ENCODE peak calls at places on chromosomes 16 and 17, in four cellular contexts. W, A, B and L are unnamed samples.

GRCh38 chr16:14409563-14409962 is 220.5 kb downstream of the PARN start:
- DNase-seq in W (no peak), A (no peak), B (peak), L (peak)

GRCh38 chr16:83113317-83113716 is 486.5 kb downstream of the CDH13 start:
- DNase-seq in B (peak), W (no peak), A (no peak), L (no peak)

GRCh38 chr17:50209472-50210248 is 8.2 kb upstream of the COL1A1 start:
- DNase-seq in B (no peak), A (no peak), W (no peak), L (no peak)

GRCh38 chr16:79172306-79172705 is 428.2 kb downstream of the MAF start:
- DNase-seq in W (no peak), A (no peak), B (no peak), L (no peak)

GRCh38 chr16:14015461-14015860 is 55.7 kb upstream of the MRTFB start:
- DNase-seq in A (no peak), B (no peak), W (no peak), L (no peak)

GRCh38 chr17:29661220-29661619 is 38.5 kb upstream of the CORO6 start:
- DNase-seq in W (no peak), B (peak), A (no peak), L (no peak)

GRCh38 chr17:72465191-72466024 is 344.6 kb downstream of the SOX9 start:
- DNase-seq in W (no peak), B (peak), A (peak), L (peak)

GRCh38 chr16:85291302-85292148 is 179.3 kb upstream of the CIBAR2 start:
- DNase-seq in W (peak), A (no peak), B (peak), L (no peak)

GRCh38 chr16:14511798-14512131 is 118.3 kb downstream of the PARN start:
- DNase-seq in B (no peak), A (no peak), W (no peak), L (no peak)

GRCh38 chr17:145671-146541 is 8.5 kb downstream of the SCGB1C2 start:
- DNase-seq in W (no peak), B (no peak), A (no peak), L (no peak)

GRCh38 chr17:28745777-28746473 is 2.1 kb downstream of the TRAF4 start:
- DNase-seq in W (no peak), A (no peak), B (no peak), L (no peak)

GRCh38 chr17:73068322-73069153 is 23.9 kb downstream of the SLC39A11 start:
- DNase-seq in W (no peak), A (no peak), B (peak), L (no peak)

GRCh38 chr16:30346286-30346685 is 8.8 kb downstream of the CD2BP2 start:
- DNase-seq in B (no peak), A (no peak), W (no peak), L (no peak)

GRCh38 chr16:11585460-11586374 is 1.0 kb downstream of the LITAF start:
- DNase-seq in W (no peak), B (peak), A (no peak), L (no peak)

DNA sequence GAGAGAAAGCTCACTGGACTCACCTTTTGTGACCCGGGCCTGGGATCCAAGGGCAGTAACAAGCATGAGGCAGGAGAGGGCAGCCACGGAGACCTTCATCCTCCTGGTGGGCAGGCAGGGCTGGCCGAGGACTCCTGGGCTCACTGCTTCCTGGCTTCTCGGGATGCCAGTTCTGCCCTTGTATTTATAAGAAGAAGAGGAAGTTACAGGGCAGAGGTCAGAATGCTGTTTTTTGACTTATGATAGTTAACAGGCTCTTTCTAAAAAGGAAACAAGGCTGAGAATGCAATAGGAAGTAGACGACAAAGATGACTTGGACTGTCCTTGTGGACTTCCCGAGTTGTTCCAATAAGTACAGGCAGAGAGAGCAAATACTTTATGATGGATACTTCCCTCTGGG is at the start of gene CCL23:
- DNase-seq in B (no peak), W (no peak), A (no peak), L (no peak)
- TF ChIP-seq SIN3A in B (no peak), W (no peak), A (no peak), L (no peak)

GRCh38 chr17:39716073-39716818 is 14.1 kb downstream of the MIEN1 start:
- DNase-seq in B (no peak), A (no peak), W (no peak), L (no peak)

GRCh38 chr17:39717660-39718059 is 12.7 kb downstream of the MIEN1 start:
- DNase-seq in B (no peak), W (no peak), A (no peak), L (no peak)

GRCh38 chr17:39715375-39716072 is 14.8 kb downstream of the MIEN1 start:
- DNase-seq in B (no peak), W (no peak), A (no peak), L (no peak)

GRCh38 chr17:39719563-39719962 is 10.8 kb downstream of the MIEN1 start:
- DNase-seq in A (no peak), W (no peak), B (no peak), L (no peak)

GRCh38 chr17:39716879-39717536 is 13.3 kb downstream of the MIEN1 start:
- DNase-seq in B (no peak), A (no peak), W (no peak), L (no peak)
- TF ChIP-seq TCF7L2 in B (no peak), A (no peak), W (no peak), L (no peak)

DNA sequence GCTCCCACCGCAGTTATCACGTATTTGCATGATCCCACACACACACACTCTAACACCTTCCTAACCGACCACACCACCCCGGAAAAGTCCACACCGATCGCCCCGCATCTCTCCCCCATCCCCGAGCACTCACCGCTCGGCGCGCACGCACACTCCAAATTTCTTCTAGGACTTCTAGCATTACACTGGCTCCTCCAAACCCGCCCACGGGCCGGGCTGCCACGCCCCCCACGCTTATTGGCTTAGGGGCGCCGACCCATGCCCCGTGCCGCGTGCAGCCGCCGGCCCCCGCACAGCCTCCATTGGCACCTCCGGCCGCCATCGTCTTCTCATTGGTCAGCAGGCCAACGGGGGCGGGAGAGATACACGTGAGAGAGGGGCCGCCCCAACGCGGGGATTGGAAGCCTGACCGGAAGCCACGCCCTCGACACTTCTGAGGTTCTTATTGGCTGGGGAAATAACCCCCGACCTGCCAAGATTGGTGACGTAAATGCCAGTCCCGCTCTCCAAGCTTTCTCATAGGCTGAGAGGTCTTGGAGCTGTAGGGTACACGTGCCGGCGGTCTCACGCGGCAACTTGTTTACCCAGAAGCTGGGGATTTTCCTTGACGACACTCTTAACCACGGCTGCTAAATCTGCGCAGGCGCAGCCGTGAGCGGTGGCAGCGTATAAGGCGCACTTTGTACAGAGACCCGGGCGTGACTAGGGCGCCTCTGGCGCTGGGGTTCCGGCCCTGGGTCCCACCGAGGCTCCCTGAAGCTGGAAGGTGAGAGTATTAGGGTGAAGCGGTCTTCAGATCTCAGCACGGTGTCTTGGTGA is 4.2 kb upstream of the PER1 start:
- DNase-seq in W (peak), A (peak), B (peak), L (peak)
- TF ChIP-seq REST in W (no peak), A (no peak), B (no peak), L (no peak)

DNA sequence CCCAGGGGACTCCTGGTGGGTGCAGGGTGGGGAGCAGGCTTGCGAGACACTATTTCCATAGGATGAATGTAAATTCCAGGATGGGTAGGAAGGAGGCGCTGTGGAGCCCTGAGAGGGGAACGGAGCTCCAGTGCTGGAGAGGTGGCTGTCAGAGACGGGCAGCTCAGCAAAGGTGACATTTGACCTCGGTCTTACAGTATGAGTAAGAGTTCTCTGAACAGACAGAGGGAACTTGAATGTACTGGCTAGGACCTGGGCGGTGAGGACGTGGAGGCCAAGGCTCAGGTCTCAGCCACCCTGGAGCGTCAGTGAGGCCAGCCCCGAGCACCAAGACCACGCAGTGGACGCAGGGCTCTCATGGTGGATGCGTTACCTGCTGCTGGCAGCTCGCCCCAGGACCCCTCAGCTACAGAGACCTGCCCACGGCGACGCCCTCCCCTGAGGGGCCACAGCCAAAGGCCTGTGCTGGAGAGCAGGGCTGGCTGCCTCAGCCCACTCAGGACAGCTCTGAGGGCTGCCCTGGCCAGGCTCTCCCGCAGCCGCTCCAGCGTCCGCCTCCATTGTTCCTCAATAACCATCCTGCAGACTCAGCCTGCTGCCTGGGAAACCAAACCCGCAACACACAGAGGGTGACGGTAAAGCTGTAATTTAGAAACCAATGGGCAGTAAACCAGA is 65.9 kb upstream of the TNRC6C start:
- DNase-seq in W (peak), B (peak), A (peak), L (no peak)
- TF ChIP-seq SIN3A in W (no peak), B (no peak), A (no peak), L (no peak)

GRCh38 chr17:14157822-14158221 is 78.8 kb downstream of the CDRT15 start:
- DNase-seq in A (no peak), W (no peak), B (no peak), L (no peak)
- TF ChIP-seq TCF7L2 in A (no peak), W (no peak), B (no peak), L (no peak)

DNA sequence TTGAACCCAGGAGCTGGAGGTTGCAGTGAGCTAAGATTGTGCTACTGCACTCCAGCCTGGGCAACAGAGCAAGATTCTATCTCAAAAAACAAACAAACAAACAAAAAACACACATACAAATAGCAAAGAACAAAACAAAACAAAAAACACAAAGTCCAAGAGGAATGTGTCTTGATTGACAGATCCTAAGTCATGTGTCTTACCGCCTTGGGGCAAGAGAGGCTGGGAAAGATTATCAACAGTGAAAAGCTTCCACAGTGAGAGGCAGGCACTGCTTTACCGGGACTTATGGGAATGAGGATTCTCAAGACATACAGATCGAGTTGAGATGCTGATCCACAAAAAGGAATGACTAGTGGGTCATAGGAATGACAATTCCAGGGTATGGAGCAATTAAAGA is 62.7 kb upstream of the GAS7 start:
- DNase-seq in W (no peak), B (no peak), A (no peak), L (no peak)
- TF ChIP-seq REST in W (no peak), B (no peak), A (no peak), L (no peak)

DNA sequence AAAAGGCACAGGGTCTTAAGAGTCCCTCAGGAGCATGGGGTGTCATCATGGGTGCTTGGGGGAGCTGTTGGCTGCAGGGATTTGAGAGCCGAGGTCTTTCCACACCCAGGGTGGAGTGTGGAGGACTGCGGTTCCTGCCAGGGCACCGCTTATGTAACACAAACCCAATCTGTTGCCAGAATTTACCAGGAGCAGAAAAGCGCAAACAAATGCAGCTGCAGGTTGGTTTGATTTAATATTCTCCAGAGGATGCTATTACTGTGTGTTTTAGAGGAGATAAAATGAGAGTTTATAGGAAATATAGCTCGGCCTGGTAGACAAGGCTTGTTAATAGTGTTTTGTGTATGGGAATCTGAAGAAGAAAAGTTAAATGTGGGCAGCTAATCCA is 174.5 kb downstream of the KATNIP start:
- DNase-seq in B (no peak), W (no peak), A (no peak), L (no peak)
- TF ChIP-seq SIN3A in B (no peak), W (no peak), A (no peak), L (no peak)

GRCh38 chr17:75635610-75636202 is 2.5 kb downstream of the SMIM5 start:
- DNase-seq in B (no peak), W (no peak), A (no peak), L (no peak)

GRCh38 chr17:75637561-75637960 is 4.3 kb downstream of the SMIM5 start:
- DNase-seq in B (no peak), W (no peak), A (no peak), L (no peak)

GRCh38 chr17:75638893-75639292 is 5.7 kb downstream of the SMIM5 start:
- DNase-seq in W (no peak), A (no peak), B (no peak), L (no peak)

GRCh38 chr17:75636381-75637142 is 3.3 kb downstream of the SMIM5 start:
- DNase-seq in W (no peak), B (no peak), A (no peak), L (no peak)

GRCh38 chr17:75637143-75637538 is 3.9 kb downstream of the SMIM5 start:
- DNase-seq in B (no peak), A (no peak), W (no peak), L (no peak)
- TF ChIP-seq TCF7L2 in B (no peak), A (no peak), W (no peak), L (no peak)

GRCh38 chr16:8712589-8713361 is 38.4 kb downstream of the ABAT start:
- DNase-seq in B (no peak), W (no peak), A (no peak), L (no peak)
- TF ChIP-seq REST in B (no peak), W (no peak), A (no peak), L (no peak)